ENCODE peak calls at places on chromosomes 2 and 18, in four cellular contexts. K is fibroblast of the aortic adventitia; I is fibroblast of mammary gland; Y is CD8-positive, alpha-beta T cell. P is an unnamed sample.

GRCh38 chr2:162016080-162016479 is 57.9 kb downstream of the DPP4 start:
- DNase-seq in Y (no peak), I (no peak), K (no peak), P (no peak)

GRCh38 chr2:190859347-190860297 is 21.0 kb upstream of the GLS start:
- DNase-seq in Y (no peak), I (no peak), K (peak), P (no peak)

GRCh38 chr2:172251231-172251630 is 148.5 kb upstream of the DLX2 start:
- DNase-seq in Y (no peak), K (peak), I (peak), P (no peak)

GRCh38 chr2:197556456-197556855 is 40.6 kb downstream of the MOB4 start:
- DNase-seq in I (peak), K (peak), Y (no peak), P (no peak)

GRCh38 chr2:85710687-85711577 is 16.8 kb downstream of the GNLY start:
- DNase-seq in Y (no peak), K (peak), I (peak), P (peak)

GRCh38 chr2:223460774-223461211 is 141.4 kb downstream of the SCG2 start:
- DNase-seq in Y (no peak), K (peak), I (peak), P (no peak)

GRCh38 chr2:147760984-147761383 is 83.8 kb upstream of the ACVR2A start:
- DNase-seq in K (no peak), I (peak), Y (no peak), P (no peak)

GRCh38 chr2:163681765-163682164 is 54.0 kb downstream of the FIGN start:
- DNase-seq in K (peak), Y (no peak), I (peak), P (peak)

GRCh38 chr2:28997847-28998735 is 17.0 kb downstream of the TOGARAM2 start:
- DNase-seq in K (no peak), I (no peak), Y (no peak), P (no peak)

GRCh38 chr2:241412144-241412543 is 56.1 kb downstream of the FARP2 start:
- DNase-seq in Y (no peak), I (peak), K (peak), P (no peak)

DNA sequence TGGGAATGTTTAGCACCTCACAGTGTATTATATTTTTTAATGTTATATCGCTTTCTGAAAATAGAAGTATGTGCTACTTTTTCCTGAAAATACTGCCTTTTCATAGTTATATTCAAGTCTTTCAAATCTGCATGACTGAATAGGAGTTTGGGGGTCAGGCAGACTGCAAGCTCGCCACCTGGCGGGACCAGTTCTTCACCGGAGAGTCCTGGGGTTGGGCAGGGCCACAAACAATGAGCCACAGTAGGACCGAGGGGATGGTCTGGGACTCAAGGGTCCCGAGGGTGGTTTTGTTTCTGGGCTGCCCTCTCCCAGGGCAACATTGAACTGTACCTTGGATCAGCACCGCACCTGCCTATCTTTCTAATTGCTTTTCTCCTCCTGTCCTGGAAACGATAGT is 70.6 kb downstream of the VWA3B start:
- DNase-seq in K (no peak), I (no peak), Y (no peak), P (no peak)
- TF ChIP-seq CTCF in K (no peak), I (no peak), Y (no peak), P (no peak)

GRCh38 chr2:25372405-25373268 is 30.9 kb upstream of the DNMT3A start:
- DNase-seq in I (no peak), Y (no peak), K (no peak), P (no peak)
- TF ChIP-seq CTCF in I (no peak), Y (no peak), K (no peak), P (no peak)

DNA sequence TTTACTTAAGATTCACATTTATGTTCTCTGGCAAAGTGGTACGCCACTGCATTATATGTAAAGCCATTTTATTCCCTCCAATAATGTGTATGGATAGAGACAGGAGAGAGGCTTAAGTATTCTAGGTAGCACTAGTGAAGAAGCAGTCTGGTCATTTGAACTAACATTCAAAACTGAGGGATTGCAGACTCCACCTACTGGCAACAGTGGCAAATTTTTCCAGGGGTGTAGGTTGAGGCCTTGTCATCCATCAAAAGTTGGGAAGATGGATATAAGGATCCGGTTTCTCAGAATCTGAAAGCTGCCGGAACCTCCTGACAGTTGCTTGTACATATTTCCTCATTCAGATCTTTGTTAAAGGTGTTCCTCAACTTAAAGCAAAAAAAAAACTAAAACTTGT is 465.5 kb upstream of the FSHR start:
- DNase-seq in Y (no peak), K (no peak), I (no peak), P (no peak)
- TF ChIP-seq CTCF in Y (no peak), K (no peak), I (peak), P (peak)

GRCh38 chr2:97731274-97732050 is 18.1 kb downstream of the ZAP70 start:
- DNase-seq in Y (no peak), K (no peak), I (no peak), P (no peak)
- TF ChIP-seq CTCF in Y (no peak), K (no peak), I (no peak), P (no peak)

GRCh38 chr2:168490916-168491605 is 35.0 kb downstream of the CERS6 start:
- DNase-seq in Y (no peak), I (no peak), K (no peak), P (no peak)

GRCh38 chr2:168490015-168490874 is 34.2 kb downstream of the CERS6 start:
- DNase-seq in K (no peak), I (peak), Y (peak), P (no peak)

GRCh38 chr2:168499500-168499899 is 43.4 kb downstream of the CERS6 start:
- DNase-seq in Y (no peak), I (no peak), K (no peak), P (no peak)

GRCh38 chr2:168495524-168495923 is 39.5 kb downstream of the CERS6 start:
- DNase-seq in K (no peak), I (no peak), Y (no peak), P (no peak)

DNA sequence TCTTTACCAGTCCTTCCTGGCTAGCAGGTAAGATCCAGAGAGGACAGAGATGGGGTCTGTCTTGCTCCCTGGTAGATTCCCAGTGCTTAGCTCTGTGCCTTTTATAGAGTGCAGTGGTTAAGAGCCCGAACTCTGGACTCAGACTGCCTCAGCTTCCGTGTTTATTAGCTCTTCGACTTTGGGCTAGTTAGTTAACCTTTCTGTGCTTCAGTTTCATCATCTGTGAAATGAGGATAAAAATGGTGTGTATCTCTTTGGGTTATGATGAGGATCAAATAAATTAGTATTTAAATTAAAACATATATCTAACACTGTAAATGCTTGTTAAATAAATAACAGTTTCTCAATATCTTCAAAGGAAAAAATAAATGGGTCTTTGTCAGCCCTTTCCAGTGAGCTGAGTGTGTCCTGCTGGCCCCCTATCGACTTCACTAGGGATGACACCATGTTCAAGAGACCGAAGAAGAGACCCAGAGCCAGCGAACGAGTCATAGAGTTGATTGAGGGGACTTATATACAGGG is 38.2 kb downstream of the CERS6 start:
- DNase-seq in I (peak), Y (no peak), K (no peak), P (no peak)
- TF ChIP-seq CTCF in I (peak), Y (no peak), K (peak), P (no peak)

GRCh38 chr2:148967484-148967883 is 71.0 kb upstream of the LYPD6B start:
- DNase-seq in I (peak), Y (no peak), K (peak), P (no peak)
- TF ChIP-seq CTCF in I (no peak), Y (no peak), K (peak), P (no peak)

DNA sequence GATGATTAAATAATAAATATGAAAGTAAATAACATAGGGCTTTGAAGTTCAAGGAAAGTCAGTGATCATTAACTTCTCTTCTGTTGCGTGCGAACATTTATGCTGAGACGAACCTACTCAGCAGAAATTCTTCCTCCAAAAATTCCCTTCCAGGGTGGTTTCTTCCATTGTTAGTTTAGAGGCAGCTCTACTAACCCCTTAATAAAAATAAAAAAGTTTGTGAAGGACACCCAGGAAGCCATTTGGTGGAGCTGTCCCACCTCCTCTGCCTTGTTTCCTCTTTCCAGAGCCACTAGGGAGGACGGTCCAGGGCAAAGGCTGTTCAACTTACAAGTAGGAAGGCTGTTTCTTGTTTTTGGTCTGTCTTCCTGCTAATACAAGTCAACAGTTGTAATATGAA is 2.1 kb upstream of the SMAD2 start:
- DNase-seq in K (no peak), I (no peak), Y (no peak), P (no peak)
- TF ChIP-seq CTCF in K (no peak), I (no peak), Y (no peak), P (no peak)

GRCh38 chr18:58140366-58141325 is 96.6 kb downstream of the NEDD4L start:
- DNase-seq in Y (no peak), I (no peak), K (no peak), P (no peak)
- TF ChIP-seq CTCF in Y (no peak), I (no peak), K (no peak), P (no peak)

GRCh38 chr18:78362198-78362597 is 617.4 kb upstream of the SALL3 start:
- DNase-seq in K (no peak), I (no peak), Y (no peak), P (no peak)

GRCh38 chr18:78364123-78364522 is 615.5 kb upstream of the SALL3 start:
- DNase-seq in K (no peak), I (no peak), Y (no peak), P (no peak)

GRCh38 chr18:78363556-78363955 is 616.1 kb upstream of the SALL3 start:
- DNase-seq in K (no peak), I (no peak), Y (no peak), P (no peak)
- TF ChIP-seq CTCF in K (no peak), I (no peak), Y (no peak), P (no peak)

GRCh38 chr18:48340502-48340901 is 68.7 kb downstream of the ZBTB7C start:
- DNase-seq in I (no peak), Y (no peak), K (no peak), P (no peak)
- TF ChIP-seq CTCF in I (no peak), Y (no peak), K (no peak), P (peak)